ENCODE peak calls at places on chromosomes 1 and 21, in nine cellular contexts. T, Y, L, F, K, Q, U, I and B are unnamed samples.

GRCh38 chr21:35053356-35054096 is 4.4 kb upstream of the RUNX1 start:
- DNase-seq in T (no peak), Y (no peak), L (no peak), F (no peak), K (no peak), Q (no peak), U (no peak), I (no peak), B (peak)

GRCh38 chr1:21594495-21594894 is 74.7 kb downstream of the RAP1GAP start:
- DNase-seq in T (no peak), Y (no peak), L (no peak), F (no peak), K (no peak), Q (no peak), U (no peak), I (no peak), B (peak)

GRCh38 chr1:246579818-246580217 is 13.6 kb downstream of the CNST start:
- DNase-seq in T (no peak), Y (no peak), L (no peak), F (no peak), K (no peak), Q (no peak), U (no peak), I (no peak), B (no peak)

GRCh38 chr1:15452866-15453571 is 3.5 kb upstream of the CELA2A start:
- DNase-seq in T (no peak), Y (no peak), L (no peak), F (no peak), K (no peak), Q (no peak), U (no peak), I (no peak), B (no peak)

GRCh38 chr1:84842748-84843231 is 50.2 kb downstream of the LPAR3 start:
- DNase-seq in T (no peak), Y (no peak), L (no peak), F (no peak), K (no peak), Q (no peak), U (no peak), I (no peak), B (no peak)

GRCh38 chr1:6171546-6172124 is 8.5 kb downstream of the CHD5 start:
- DNase-seq in T (no peak), Y (no peak), L (peak), F (no peak), K (no peak), Q (no peak), U (no peak), I (no peak), B (peak)

GRCh38 chr1:19926296-19927129 is 3.1 kb upstream of the PLA2G2E start:
- DNase-seq in T (no peak), Y (no peak), L (no peak), F (no peak), K (no peak), Q (no peak), U (no peak), I (no peak), B (peak)

GRCh38 chr1:10793129-10793651 is 3.3 kb downstream of the CASZ1 start:
- DNase-seq in T (no peak), Y (no peak), L (no peak), F (no peak), K (no peak), Q (no peak), U (no peak), I (no peak), B (no peak)

GRCh38 chr1:201737350-201738060 is 91.5 kb upstream of the IPO9 start:
- DNase-seq in T (no peak), Y (no peak), L (no peak), F (no peak), K (no peak), Q (no peak), U (no peak), I (no peak), B (peak)

GRCh38 chr1:8083739-8084484 is 57.8 kb upstream of the ERRFI1 start:
- DNase-seq in T (no peak), Y (no peak), L (no peak), F (no peak), K (no peak), Q (no peak), U (no peak), I (no peak), B (no peak)

GRCh38 chr1:68313736-68314594 is 81.6 kb upstream of the WLS start:
- DNase-seq in T (no peak), Y (no peak), L (no peak), F (no peak), K (no peak), Q (no peak), U (no peak), I (no peak), B (peak)

GRCh38 chr1:45260244-45260643 is 53.8 kb upstream of the ZSWIM5 start:
- DNase-seq in T (no peak), Y (no peak), L (no peak), F (no peak), K (no peak), Q (no peak), U (no peak), I (no peak), B (no peak)

GRCh38 chr1:87042127-87042811 is 127.8 kb downstream of the HS2ST1 start:
- DNase-seq in T (no peak), Y (no peak), L (no peak), F (no peak), K (no peak), Q (no peak), U (no peak), I (no peak), B (no peak)

GRCh38 chr1:95233321-95233736 is 681 bp upstream of the RWDD3 start:
- DNase-seq in T (no peak), Y (no peak), L (peak), F (no peak), K (no peak), Q (no peak), U (no peak), I (no peak), B (peak)

GRCh38 chr1:1591452-1591851 is 8.5 kb downstream of the FNDC10 start:
- DNase-seq in T (no peak), Y (no peak), L (no peak), F (no peak), K (no peak), Q (no peak), U (no peak), I (no peak), B (peak)

GRCh38 chr1:63405987-63406386 is 38.6 kb downstream of the ALG6 start:
- DNase-seq in T (no peak), Y (no peak), L (no peak), F (no peak), K (no peak), Q (no peak), U (no peak), I (no peak), B (no peak)

GRCh38 chr1:44855742-44856141 is 12.7 kb upstream of the PTCH2 start:
- DNase-seq in T (no peak), Y (no peak), L (no peak), F (no peak), K (no peak), Q (no peak), U (no peak), I (no peak), B (no peak)

GRCh38 chr1:203084588-203085527 is 954 bp downstream of the MYOG start:
- DNase-seq in T (no peak), Y (no peak), L (peak), F (no peak), K (no peak), Q (no peak), U (no peak), I (no peak), B (peak)

GRCh38 chr1:227733751-227734545 is 1.2 kb downstream of the JMJD4 start:
- DNase-seq in T (no peak), Y (no peak), L (no peak), F (no peak), K (no peak), Q (no peak), U (no peak), I (no peak), B (no peak)

GRCh38 chr1:244154882-244155531 is 103.9 kb downstream of the ZBTB18 start:
- DNase-seq in T (no peak), Y (no peak), L (no peak), F (no peak), K (no peak), Q (no peak), U (no peak), I (no peak), B (no peak)

GRCh38 chr1:152110860-152111514 is 4.3 kb downstream of the TCHH start:
- DNase-seq in T (no peak), Y (no peak), L (peak), F (no peak), K (no peak), Q (peak), U (no peak), I (no peak), B (peak)

GRCh38 chr1:201480231-201481003 is 11.4 kb upstream of the PHLDA3 start:
- DNase-seq in T (no peak), Y (peak), L (no peak), F (peak), K (no peak), Q (peak), U (peak), I (peak), B (peak)

GRCh38 chr1:99644302-99645004 is 1.5 kb upstream of the PALMD start:
- DNase-seq in T (no peak), Y (no peak), L (no peak), F (no peak), K (no peak), Q (no peak), U (no peak), I (no peak), B (no peak)

GRCh38 chr1:4071675-4072074 is 171.6 kb upstream of the C1orf174 start:
- DNase-seq in T (no peak), Y (no peak), L (no peak), F (no peak), K (no peak), Q (no peak), U (no peak), I (no peak), B (no peak)

GRCh38 chr1:192878249-192878648 is 69.4 kb downstream of the RGS2 start:
- DNase-seq in T (no peak), Y (no peak), L (no peak), F (no peak), K (no peak), Q (no peak), U (no peak), I (no peak), B (no peak)

GRCh38 chr1:43274125-43274803 is 4.5 kb downstream of the TMEM125 start:
- DNase-seq in T (no peak), Y (no peak), L (peak), F (no peak), K (peak), Q (peak), U (peak), I (no peak), B (peak)

GRCh38 chr21:23624281-23624680 is 1983.0 kb downstream of the MRPL39 start:
- DNase-seq in T (no peak), Y (no peak), L (no peak), F (no peak), K (no peak), Q (no peak), U (no peak), I (no peak), B (no peak)

GRCh38 chr1:205067031-205067430 is 17.2 kb downstream of the TMEM81 start:
- DNase-seq in T (no peak), Y (no peak), L (no peak), F (no peak), K (no peak), Q (no peak), U (no peak), I (no peak), B (no peak)

GRCh38 chr1:246324711-246325110 is 182.4 kb downstream of the SMYD3 start:
- DNase-seq in T (no peak), Y (no peak), L (peak), F (no peak), K (no peak), Q (no peak), U (no peak), I (no peak), B (peak)

GRCh38 chr1:225407755-225408154 is 20.1 kb downstream of the LBR start:
- DNase-seq in T (no peak), Y (no peak), L (no peak), F (no peak), K (no peak), Q (no peak), U (no peak), I (no peak), B (no peak)

GRCh38 chr1:201385299-201385891 is 7.9 kb upstream of the TNNT2 start:
- DNase-seq in T (no peak), Y (no peak), L (peak), F (no peak), K (peak), Q (no peak), U (peak), I (peak), B (peak)

GRCh38 chr1:211327341-211327921 is 798 bp downstream of the TRAF5 start:
- DNase-seq in T (no peak), Y (peak), L (no peak), F (no peak), K (peak), Q (peak), U (no peak), I (no peak), B (no peak)